ENCODE peak calls at places on chromosomes 6 and 20, in ten cellular contexts. H, A, E, V, M, L, S, B, Q and T are unnamed samples.
A peak's percentile ranks its signal among the peaks of the same experiment; 100 is the strongest.

GRCh38 chr6:106119991-106120390 is 33.9 kb downstream of the PRDM1 start:
- DNase-seq in L (no peak), H (no peak), B (no peak), M (no peak), S (no peak), Q (no peak), E (no peak), V (no peak), A (no peak), T (no peak)

GRCh38 chr6:56040875-56041274 is 165.5 kb upstream of the BMP5 start:
- DNase-seq in V (no peak), E (peak; percentile 28), A (no peak), S (no peak), B (peak; percentile 92), L (no peak), H (peak; percentile 84), Q (no peak), M (peak; percentile 86), T (peak; percentile 35)

GRCh38 chr6:51959744-51960383 is 127.5 kb downstream of the PKHD1 start:
- DNase-seq in L (peak; percentile 81), H (peak; percentile 80), E (peak; percentile 59), V (peak; percentile 5), A (peak; percentile 88), Q (no peak), M (peak; percentile 59), B (peak; percentile 67), S (peak; percentile 11), T (peak; percentile 69)

GRCh38 chr20:62551408-62552323 is 75.9 kb upstream of the GATA5 start:
- DNase-seq in A (no peak), B (no peak), M (no peak), S (no peak), V (no peak), Q (no peak), L (no peak), H (no peak), E (no peak), T (no peak)

GRCh38 chr20:38931984-38932383 is 5.8 kb downstream of the FAM83D start:
- DNase-seq in H (no peak), V (no peak), S (no peak), M (no peak), L (no peak), B (no peak), A (no peak), E (no peak), Q (no peak), T (no peak)

GRCh38 chr6:89895273-89895874 is 1.1 kb downstream of the GJA10 start:
- DNase-seq in V (no peak), S (peak; percentile 39), H (peak; percentile 81), M (peak; percentile 34), B (peak; percentile 53), Q (no peak), A (peak; percentile 46), L (no peak), E (peak; percentile 69), T (peak; percentile 54)

GRCh38 chr6:121222656-121223055 is 111.6 kb downstream of the TBC1D32 start:
- DNase-seq in E (peak; percentile 79), S (peak; percentile 23), M (peak; percentile 40), H (peak; percentile 66), A (no peak), B (peak; percentile 54), Q (no peak), V (peak; percentile 23), L (no peak), T (peak; percentile 86)

GRCh38 chr20:25540273-25540672 is 45.1 kb downstream of the NINL start:
- DNase-seq in Q (no peak), B (no peak), A (peak; percentile 48), V (no peak), E (no peak), L (peak; percentile 56), S (no peak), H (no peak), M (peak; percentile 31), T (peak; percentile 43)

DNA sequence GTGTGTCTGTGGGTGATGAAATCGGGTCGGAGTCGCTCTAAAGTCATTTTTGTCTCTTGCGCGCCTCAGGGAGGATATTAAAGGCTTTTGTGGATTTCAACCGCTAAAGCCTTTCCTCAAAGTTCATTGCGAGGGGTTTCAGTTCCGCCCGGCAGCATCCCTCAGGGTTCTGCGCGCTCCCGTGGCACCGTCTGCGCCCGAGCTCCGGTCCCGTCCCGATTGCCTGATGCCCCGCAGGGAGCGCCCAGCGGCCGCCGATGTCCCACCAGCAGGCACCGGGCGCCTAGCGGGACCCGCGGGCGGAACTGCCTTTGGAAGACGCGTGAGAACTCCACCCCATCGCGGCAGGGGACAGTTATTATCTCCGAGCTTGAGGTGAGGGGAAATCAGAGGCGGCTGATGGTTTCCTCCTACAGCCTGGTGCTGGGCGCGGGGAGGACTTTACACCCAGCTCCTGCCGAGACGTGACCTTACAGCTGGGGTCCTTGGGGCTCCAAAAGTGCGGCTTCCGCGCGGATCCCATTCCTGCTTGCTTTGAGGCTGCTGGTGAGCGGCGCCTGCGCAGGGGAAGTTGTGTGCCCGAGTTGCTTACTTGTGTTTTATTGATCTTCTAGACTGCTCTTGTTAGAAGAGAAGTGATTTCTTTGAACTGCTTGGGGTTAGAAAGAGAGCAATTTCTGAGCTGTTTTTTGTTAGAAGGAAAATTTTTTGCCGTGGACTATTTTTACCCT is 27.1 kb downstream of the ULBP1 start:
- DNase-seq in H (no peak), B (no peak), E (no peak), S (no peak), Q (no peak), M (peak; percentile 5), V (no peak), A (peak; percentile 83), L (no peak), T (no peak)
- TF ChIP-seq CTCF in H (no peak), B (no peak), E (no peak), S (no peak), Q (no peak), M (no peak), V (no peak), A (no peak), L (no peak), T (no peak)

DNA sequence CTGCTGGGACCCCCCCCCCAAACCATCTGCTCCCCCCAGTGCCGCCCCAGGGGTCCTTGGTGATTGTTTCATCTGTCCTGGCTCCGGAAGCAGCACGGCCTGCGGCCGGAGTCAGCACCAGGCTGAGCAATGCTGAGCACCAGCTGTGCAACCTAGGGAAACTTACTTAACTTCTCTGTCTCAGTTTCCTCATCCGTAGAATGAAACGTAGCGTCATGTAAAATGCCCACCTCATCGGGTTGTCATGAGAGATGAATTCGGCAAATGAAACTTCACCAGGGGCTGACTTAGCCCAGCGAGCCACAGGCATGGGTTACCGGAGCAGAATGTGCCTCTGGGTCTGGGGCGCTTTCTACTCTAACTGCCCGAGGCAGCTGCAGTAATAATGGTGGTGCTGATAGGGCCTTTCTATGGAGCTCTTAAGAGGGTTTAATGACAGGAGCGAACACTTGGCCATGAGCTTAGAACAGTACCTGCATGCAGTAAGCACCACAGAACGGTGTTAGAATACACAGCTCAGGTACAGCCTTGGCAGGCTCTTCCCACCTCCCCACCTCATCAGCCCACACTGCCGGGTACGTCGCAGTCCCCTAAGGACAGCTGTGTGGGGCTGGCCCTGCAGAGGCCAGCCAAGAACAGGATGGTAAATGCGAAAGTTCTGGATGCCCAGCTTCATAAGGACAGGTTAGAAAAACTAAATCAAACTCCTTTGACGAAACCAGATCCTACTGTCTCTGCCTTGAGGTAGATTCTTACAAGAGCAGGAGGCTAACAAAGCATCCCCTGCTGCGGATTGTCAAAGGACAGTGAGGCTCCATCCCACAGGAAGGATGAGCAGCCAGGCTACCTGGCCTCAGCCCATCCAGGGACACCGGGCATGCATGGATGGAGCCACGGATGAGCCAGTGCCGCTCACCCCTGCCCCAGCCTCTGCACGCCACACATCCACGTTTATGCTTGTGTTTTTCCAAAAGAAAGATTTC is 1.5 kb downstream of the THBS2 start:
- DNase-seq in V (no peak), H (no peak), E (no peak), Q (no peak), S (no peak), M (no peak), B (peak; percentile 29), L (no peak), A (peak; percentile 81), T (no peak)
- H3K4me3 ChIP-seq in V (peak overlapping the region; percentile 93), H (peak overlapping the region; percentile 73), E (peak overlapping the region; percentile 49), Q (peak overlapping the region; percentile 70), S (peak overlapping the region; percentile 84), M (peak overlapping the region; percentile 95), B (peak overlapping the region; percentile 100), L (no peak overlapping the region), A (peak overlapping the region; percentile 26), T (peak overlapping the region; percentile 97)

GRCh38 chr20:34370062-34370461 is 7.0 kb downstream of the ITCH start:
- DNase-seq in M (no peak), V (no peak), L (no peak), E (no peak), Q (no peak), H (no peak), S (no peak), A (peak; percentile 2), B (no peak), T (no peak)

GRCh38 chr20:34367155-34367554 is 4.1 kb downstream of the ITCH start:
- DNase-seq in M (no peak), H (no peak), Q (no peak), S (no peak), B (no peak), L (no peak), V (no peak), E (no peak), A (peak; percentile 29), T (no peak)

GRCh38 chr20:34368547-34368946 is 5.5 kb downstream of the ITCH start:
- DNase-seq in Q (no peak), E (no peak), S (no peak), A (peak; percentile 7), L (no peak), B (no peak), H (peak; percentile 19), M (no peak), V (no peak), T (peak; percentile 17)

GRCh38 chr20:34365765-34366213 is 2.7 kb downstream of the ITCH start:
- DNase-seq in E (no peak), B (no peak), H (no peak), V (no peak), Q (no peak), A (no peak), M (no peak), S (no peak), L (peak; percentile 85), T (no peak)

GRCh38 chr20:34369265-34369664 is 6.2 kb downstream of the ITCH start:
- DNase-seq in E (no peak), L (peak; percentile 54), Q (no peak), M (no peak), A (no peak), H (no peak), B (no peak), S (no peak), V (no peak), T (no peak)
- TF ChIP-seq CTCF in E (no peak), L (no peak), Q (no peak), M (no peak), A (no peak), H (no peak), B (no peak), S (no peak), V (no peak), T (no peak)

GRCh38 chr6:28816339-28816908 is 107.4 kb downstream of the TRIM27 start:
- DNase-seq in M (no peak), L (no peak), Q (no peak), A (no peak), H (no peak), E (no peak), S (no peak), V (no peak), B (no peak), T (no peak)

GRCh38 chr6:28816909-28817807 is 106.6 kb downstream of the TRIM27 start:
- DNase-seq in A (no peak), V (no peak), H (peak; percentile 76), E (peak; percentile 86), M (peak; percentile 64), B (peak; percentile 74), L (peak; percentile 79), S (peak; percentile 63), Q (no peak), T (peak; percentile 87)

GRCh38 chr6:28811873-28812272 is 111.9 kb downstream of the TRIM27 start:
- DNase-seq in E (peak; percentile 27), S (no peak), A (no peak), V (no peak), B (no peak), Q (no peak), H (peak; percentile 21), L (peak; percentile 52), M (no peak), T (peak; percentile 56)

GRCh38 chr6:28812778-28813569 is 110.8 kb downstream of the TRIM27 start:
- DNase-seq in B (no peak), M (no peak), V (no peak), A (no peak), Q (no peak), S (no peak), E (no peak), H (no peak), L (no peak), T (no peak)

GRCh38 chr6:28814032-28814976 is 109.5 kb downstream of the TRIM27 start:
- DNase-seq in H (no peak), S (no peak), V (no peak), A (no peak), B (no peak), M (no peak), Q (no peak), L (no peak), E (no peak), T (no peak)
- H3K4me3 ChIP-seq in H (peak overlapping the region; percentile 28), S (peak overlapping the region; percentile 5), V (peak overlapping the region; percentile 58), A (no peak overlapping the region), B (peak overlapping the region; percentile 44), M (peak overlapping the region; percentile 30), Q (no peak overlapping the region), L (no peak overlapping the region), E (peak overlapping the region; percentile 32), T (peak overlapping the region; percentile 40)